ENCODE peak calls at places on chromosomes 13 and 19, in five cellular contexts. K is B cell, R is heart right ventricle, F is GM12865, O is breast epithelium. Y is an unnamed sample.

GRCh38 chr19:56142087-56142787 is 1.1 kb downstream of the ZNF444 start:
- DNase-seq in O (peak), R (no peak), F (no peak), K (no peak), Y (no peak)

GRCh38 chr19:439167-439900 is 21.5 kb downstream of the SHC2 start:
- DNase-seq in F (no peak), R (no peak), O (no peak), K (no peak), Y (no peak)

GRCh38 chr19:6765738-6766356 is 1.4 kb downstream of the SH2D3A start:
- DNase-seq in K (no peak), R (no peak), F (no peak), O (peak), Y (no peak)

GRCh38 chr13:23871616-23872220 is 17.5 kb downstream of the MIPEP start:
- DNase-seq in O (no peak), F (no peak), K (peak), R (no peak), Y (no peak)

GRCh38 chr19:38076337-38076736 is 147.7 kb downstream of the DPF1 start:
- DNase-seq in K (no peak), O (no peak), R (no peak), F (no peak), Y (no peak)

GRCh38 chr13:24074687-24075086 is 85.8 kb upstream of the SPATA13 start:
- DNase-seq in K (no peak), O (no peak), R (no peak), F (no peak), Y (no peak)

GRCh38 chr13:32047088-32047487 is 15.5 kb downstream of the FRY start:
- DNase-seq in K (no peak), F (no peak), O (no peak), R (no peak), Y (no peak)

GRCh38 chr19:54325631-54326030 is 12.7 kb upstream of the LILRA5 start:
- DNase-seq in F (no peak), O (no peak), K (no peak), R (no peak), Y (no peak)

GRCh38 chr13:73730014-73730413 is 404.2 kb downstream of the KLF12 start:
- DNase-seq in F (no peak), K (no peak), O (no peak), R (no peak), Y (no peak)

GRCh38 chr19:31448221-31448657 is 99.0 kb upstream of the TSHZ3 start:
- DNase-seq in R (peak), O (no peak), F (no peak), K (no peak), Y (no peak)

GRCh38 chr13:70568571-70568970 is 460.3 kb upstream of the KLHL1 start:
- DNase-seq in R (no peak), K (peak), F (peak), O (no peak), Y (no peak)

GRCh38 chr13:75329723-75330122 is 152.2 kb downstream of the TBC1D4 start:
- DNase-seq in O (no peak), R (no peak), F (no peak), K (no peak), Y (no peak)

GRCh38 chr13:111480976-111481375 is 160.5 kb downstream of the TEX29 start:
- DNase-seq in F (no peak), K (no peak), O (peak), R (no peak), Y (no peak)

GRCh38 chr13:21365574-21365973 is 93.5 kb downstream of the ZDHHC20 start:
- DNase-seq in F (no peak), K (no peak), O (no peak), R (no peak), Y (peak)

GRCh38 chr19:55695511-55696290 is 20.7 kb downstream of the EPN1 start:
- DNase-seq in O (peak), F (no peak), R (no peak), K (no peak), Y (no peak)

GRCh38 chr13:91397595-91397994 is 826 bp upstream of the GPC5 start:
- DNase-seq in O (no peak), K (no peak), R (no peak), F (no peak), Y (no peak)

GRCh38 chr13:85497652-85498051 is 301.6 kb downstream of the SLITRK6 start:
- DNase-seq in K (no peak), O (no peak), R (no peak), F (no peak), Y (no peak)

GRCh38 chr19:32287086-32287485 is 58.3 kb upstream of the ZNF507 start:
- DNase-seq in O (no peak), K (no peak), F (no peak), R (no peak), Y (no peak)

GRCh38 chr19:8880864-8881488 is 48.8 kb downstream of the MBD3L1 start:
- DNase-seq in K (no peak), O (no peak), R (no peak), F (no peak), Y (no peak)

GRCh38 chr19:18107235-18108083 is 9.9 kb downstream of the MAST3 start:
- DNase-seq in O (no peak), R (no peak), F (no peak), K (peak), Y (no peak)

GRCh38 chr19:18915639-18916038 is 3.5 kb downstream of the COPE start:
- DNase-seq in F (peak), R (no peak), K (peak), O (no peak), Y (no peak)

GRCh38 chr19:17205237-17206140 is 9.7 kb upstream of the USE1 start:
- DNase-seq in O (peak), R (peak), K (peak), F (peak), Y (peak)

GRCh38 chr13:83516781-83517180 is 365.5 kb downstream of the SLITRK1 start:
- DNase-seq in O (no peak), R (no peak), K (no peak), F (no peak), Y (no peak)

GRCh38 chr13:39283062-39283461 is 244.8 kb downstream of the NHLRC3 start:
- DNase-seq in K (no peak), F (no peak), R (no peak), O (no peak), Y (no peak)

GRCh38 chr13:64453831-64454230 is 2776.3 kb downstream of the PCDH9 start:
- DNase-seq in K (no peak), R (no peak), O (no peak), F (no peak), Y (no peak)

GRCh38 chr13:110713981-110714797 is 689 bp downstream of the ING1 start:
- DNase-seq in K (peak), F (peak), O (peak), R (peak), Y (peak)

GRCh38 chr19:6947745-6948144 is 60.4 kb downstream of the ADGRE1 start:
- DNase-seq in R (no peak), O (no peak), F (peak), K (no peak), Y (no peak)

GRCh38 chr13:113796948-113797676 is 38.1 kb downstream of the TMEM255B start:
- DNase-seq in F (no peak), K (no peak), R (no peak), O (peak), Y (no peak)

GRCh38 chr19:12786149-12786870 is 5.0 kb upstream of the JUNB start:
- DNase-seq in K (peak), F (peak), O (peak), R (peak), Y (no peak)

GRCh38 chr13:98807774-98808173 is 55.3 kb upstream of the SLC15A1 start:
- DNase-seq in K (no peak), O (no peak), R (no peak), F (no peak), Y (no peak)

GRCh38 chr13:57123660-57124059 is 17.1 kb upstream of the PRR20A start:
- DNase-seq in O (no peak), F (no peak), R (no peak), K (no peak), Y (no peak)

GRCh38 chr19:5436101-5436947 is 18.9 kb upstream of the ZNRF4 start:
- DNase-seq in O (no peak), K (no peak), F (no peak), R (no peak), Y (no peak)

GRCh38 chr19:53864308-53864836 is 3.3 kb upstream of the MYADM start:
- DNase-seq in O (no peak), R (no peak), K (no peak), F (no peak), Y (no peak)

GRCh38 chr13:93521307-93521706 is 294.7 kb downstream of the GPC6 start:
- DNase-seq in F (no peak), R (no peak), K (no peak), O (no peak), Y (no peak)

GRCh38 chr13:93254775-93255174 is 28.2 kb downstream of the GPC6 start:
- DNase-seq in K (no peak), F (no peak), O (no peak), R (no peak), Y (no peak)

GRCh38 chr19:10061717-10062310 is 24.3 kb upstream of the SHFL start:
- DNase-seq in K (no peak), F (no peak), O (no peak), R (no peak), Y (no peak)

GRCh38 chr13:67283602-67284001 is 53.5 kb upstream of the PCDH9 start:
- DNase-seq in O (no peak), F (no peak), R (no peak), K (no peak), Y (no peak)

GRCh38 chr13:79772811-79773210 is 291.9 kb downstream of the NDFIP2 start:
- DNase-seq in R (no peak), K (no peak), O (no peak), F (no peak), Y (no peak)

DNA sequence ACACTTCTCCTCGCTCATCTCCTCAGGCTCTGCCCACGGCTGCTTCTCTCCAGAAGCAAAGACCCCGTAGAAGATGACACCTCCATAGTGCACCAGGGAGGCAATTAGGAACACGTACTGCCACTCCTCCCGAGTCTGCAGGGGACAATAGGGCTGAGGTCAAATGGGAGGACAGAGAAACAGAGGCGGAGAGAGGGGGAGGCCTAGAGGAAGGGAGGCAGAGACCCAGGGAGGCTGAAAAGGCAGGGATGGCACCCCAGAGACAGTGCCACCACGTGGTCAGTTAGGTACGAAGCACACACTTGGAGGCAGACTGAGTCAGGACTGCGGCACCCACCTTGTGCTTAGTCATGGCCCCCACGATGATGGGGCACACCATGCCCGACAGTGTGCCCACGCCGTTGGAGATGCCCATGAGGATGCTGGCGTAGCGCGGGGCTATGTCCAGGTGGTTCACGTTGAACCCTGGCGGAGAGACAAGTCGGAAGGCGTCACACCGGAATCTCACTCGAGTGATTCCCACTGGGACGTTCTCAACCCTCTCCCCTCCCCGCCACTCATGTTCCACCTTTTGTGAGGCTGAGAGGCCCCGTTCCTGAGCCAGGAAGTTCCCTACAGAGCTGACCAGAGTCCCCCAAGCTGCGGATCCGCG is 5.6 kb downstream of the GFY start:
- DNase-seq in O (no peak), R (no peak), F (no peak), K (no peak), Y (no peak)
- TF ChIP-seq CTCF in O (no peak), R (no peak), F (peak), K (peak), Y (peak)

GRCh38 chr13:25990801-25991200 is 61.0 kb downstream of the SHISA2 start:
- DNase-seq in R (no peak), F (no peak), K (no peak), O (no peak), Y (no peak)

GRCh38 chr13:25988655-25989054 is 63.2 kb downstream of the SHISA2 start:
- DNase-seq in K (no peak), R (no peak), F (no peak), O (no peak), Y (no peak)

GRCh38 chr13:25987987-25988386 is 63.8 kb downstream of the SHISA2 start:
- DNase-seq in O (no peak), R (no peak), K (no peak), F (no peak), Y (no peak)

DNA sequence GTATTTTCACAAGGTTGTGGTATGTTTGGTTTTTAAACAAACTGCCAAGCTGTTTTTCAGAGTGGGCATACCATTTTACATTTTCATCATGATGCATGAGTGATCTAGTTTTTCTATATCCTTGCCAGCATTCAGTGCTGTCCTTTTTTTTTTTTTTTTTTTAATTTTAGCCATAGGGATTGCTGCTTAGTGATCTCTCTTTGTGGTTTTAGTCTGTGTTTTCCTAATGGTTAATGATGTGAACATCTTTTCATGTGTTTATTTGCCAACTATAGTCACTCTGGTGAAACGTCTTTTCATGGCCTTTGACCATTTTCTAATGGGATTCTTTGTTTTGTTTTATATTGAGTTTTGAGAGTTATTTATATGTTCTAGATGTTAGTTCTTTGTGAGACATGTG is 59.7 kb downstream of the SHISA2 start:
- DNase-seq in K (no peak), F (no peak), R (no peak), O (no peak), Y (no peak)
- TF ChIP-seq CTCF in K (no peak), F (no peak), R (no peak), O (no peak), Y (no peak)

GRCh38 chr13:94595943-94596574 is at the start of gene TGDS:
- DNase-seq in K (peak), R (peak), O (peak), F (peak), Y (peak)
- TF ChIP-seq CTCF in K (no peak), R (no peak), O (no peak), F (no peak), Y (no peak)

DNA sequence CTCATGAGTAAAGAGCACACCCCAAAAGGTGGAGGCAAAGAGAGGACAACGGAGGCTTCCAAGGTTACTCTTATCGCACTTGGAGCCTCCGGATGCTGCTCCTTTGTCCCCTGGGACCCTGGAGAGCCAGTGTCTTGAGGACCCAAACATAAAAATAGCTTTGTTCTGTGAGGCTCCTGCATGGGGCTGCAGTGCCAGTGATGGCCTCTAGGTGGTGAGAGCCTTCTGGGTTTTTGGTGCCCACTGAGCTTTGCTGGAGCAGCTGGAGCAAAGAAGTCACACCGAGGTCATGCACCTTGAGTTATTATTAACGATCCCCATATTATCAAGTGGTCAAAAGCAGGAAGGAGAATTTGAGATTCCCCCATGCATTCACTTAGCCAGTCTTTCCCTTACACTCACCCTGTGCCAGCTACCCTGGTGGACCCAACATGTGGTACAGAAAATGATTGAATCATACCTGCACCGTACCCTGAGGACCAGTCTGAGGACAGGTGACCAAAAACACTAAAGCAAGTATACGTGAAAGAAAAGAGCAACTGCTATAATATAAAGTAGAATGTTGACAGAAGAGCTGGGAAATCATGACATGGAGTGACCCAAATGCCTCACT is 41.5 kb downstream of the ZNF682 start:
- DNase-seq in R (peak), K (peak), F (peak), O (peak), Y (peak)
- TF ChIP-seq CTCF in R (peak), K (peak), F (peak), O (peak), Y (peak)